ENCODE peak calls at places on chromosome 1, in six cellular contexts. V is Calu3, K is mammary epithelial cell, Y is Peyer's patch, C is glutamatergic neuron, P is WTC11. U is an unnamed sample.

GRCh38 chr1:155463865-155464264 is 98.7 kb downstream of the ASH1L start:
- DNase-seq in K (peak; percentile 58), Y (no peak), P (no peak), C (no peak), V (no peak), U (no peak)

GRCh38 chr1:58816747-58817221 is 32.9 kb upstream of the JUN start:
- DNase-seq in C (no peak), V (no peak), Y (no peak), P (no peak), K (no peak), U (no peak)

GRCh38 chr1:232385221-232385620 is 244.7 kb downstream of the SIPA1L2 start:
- DNase-seq in K (peak; percentile 62), P (no peak), Y (no peak), C (no peak), V (no peak), U (no peak)

GRCh38 chr1:156212130-156212529 is 677 bp upstream of the PMF1 start:
- DNase-seq in K (no peak), C (no peak), V (no peak), Y (no peak), P (no peak), U (no peak)

GRCh38 chr1:211842518-211842917 is 12.0 kb upstream of the LPGAT1 start:
- DNase-seq in Y (no peak), C (no peak), K (no peak), P (no peak), V (no peak), U (no peak)

GRCh38 chr1:22428672-22429071 is 23.0 kb upstream of the ZBTB40 start:
- DNase-seq in V (peak; percentile 40), C (no peak), K (peak; percentile 46), P (no peak), Y (no peak), U (no peak)

GRCh38 chr1:30698401-30698981 is 24.9 kb downstream of the MATN1 start:
- DNase-seq in K (no peak), P (no peak), V (no peak), Y (peak; percentile 26), C (peak; percentile 39), U (no peak)

GRCh38 chr1:11196945-11197344 is 7.8 kb downstream of the ANGPTL7 start:
- DNase-seq in P (no peak), C (no peak), K (no peak), V (no peak), Y (no peak), U (no peak)

GRCh38 chr1:36991551-36991950 is 42.8 kb downstream of the GRIK3 start:
- DNase-seq in C (no peak), Y (no peak), V (no peak), K (no peak), P (no peak), U (no peak)

GRCh38 chr1:236930503-236930902 is 73.7 kb downstream of the MT1HL1 start:
- DNase-seq in P (no peak), V (no peak), Y (no peak), C (no peak), K (no peak), U (no peak)

GRCh38 chr1:170661646-170662411 is 2.1 kb upstream of the PRRX1 start:
- DNase-seq in C (no peak), K (no peak), Y (peak; percentile 43), P (peak; percentile 53), V (no peak), U (no peak)
- TF ChIP-seq CTCF in C (no peak), K (no peak), Y (no peak), P (no peak), V (no peak), U (no peak)

DNA sequence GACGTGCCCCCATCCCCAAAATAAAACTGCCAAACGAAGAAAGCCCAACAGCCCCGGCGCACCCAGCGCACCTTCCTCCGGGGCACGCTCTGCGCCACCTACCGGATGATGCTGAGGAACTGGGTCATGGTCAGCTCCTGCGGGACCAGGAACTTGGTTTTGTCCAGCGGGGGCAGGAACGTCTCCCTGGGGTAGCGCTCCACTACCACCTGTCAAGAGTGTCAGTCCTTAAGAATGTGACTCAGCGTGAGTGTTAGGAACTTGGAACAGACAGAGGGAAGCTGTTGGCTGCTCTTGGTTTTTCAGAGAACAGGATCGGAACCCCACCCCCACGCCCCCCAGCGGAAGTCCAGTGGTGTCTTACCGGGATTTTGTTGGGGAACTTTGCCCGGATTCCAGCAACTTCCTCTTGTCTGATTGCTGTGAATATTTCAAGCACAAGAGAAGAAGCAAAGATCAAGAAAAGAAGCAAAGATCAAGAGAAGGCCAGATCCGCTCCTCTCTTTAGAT is 431 bp downstream of the MAP1LC3C start:
- DNase-seq in P (peak; percentile 80), Y (peak; percentile 78), V (peak; percentile 72), K (peak; percentile 78), C (peak; percentile 69), U (no peak)
- TF ChIP-seq CTCF in P (peak; percentile 64), Y (peak; percentile 59), V (peak; percentile 62), K (peak; percentile 48), C (peak; percentile 80), U (peak; percentile 69)

DNA sequence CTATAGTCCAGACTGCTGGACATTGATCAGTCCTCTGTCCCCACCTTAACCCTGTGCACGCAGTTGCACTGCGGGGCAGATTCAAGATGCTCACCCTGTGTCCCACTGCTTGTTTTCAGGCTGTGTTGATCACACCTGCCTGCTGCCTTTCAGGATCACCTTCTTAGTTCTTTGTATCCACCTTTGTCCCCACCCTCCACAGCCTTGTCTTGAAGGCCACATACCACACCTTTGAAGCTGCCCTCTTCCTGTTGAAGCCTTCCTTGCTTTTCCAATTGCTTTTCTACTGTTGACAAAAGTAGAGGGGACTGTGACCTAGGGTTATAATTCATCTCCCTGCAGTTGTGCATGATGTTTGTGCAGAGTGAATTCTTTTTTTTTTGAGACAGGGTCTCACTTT is 32.7 kb downstream of the UCK2 start:
- DNase-seq in Y (no peak), V (no peak), C (no peak), K (no peak), P (no peak), U (no peak)
- TF ChIP-seq CTCF in Y (no peak), V (no peak), C (no peak), K (no peak), P (no peak), U (no peak)

DNA sequence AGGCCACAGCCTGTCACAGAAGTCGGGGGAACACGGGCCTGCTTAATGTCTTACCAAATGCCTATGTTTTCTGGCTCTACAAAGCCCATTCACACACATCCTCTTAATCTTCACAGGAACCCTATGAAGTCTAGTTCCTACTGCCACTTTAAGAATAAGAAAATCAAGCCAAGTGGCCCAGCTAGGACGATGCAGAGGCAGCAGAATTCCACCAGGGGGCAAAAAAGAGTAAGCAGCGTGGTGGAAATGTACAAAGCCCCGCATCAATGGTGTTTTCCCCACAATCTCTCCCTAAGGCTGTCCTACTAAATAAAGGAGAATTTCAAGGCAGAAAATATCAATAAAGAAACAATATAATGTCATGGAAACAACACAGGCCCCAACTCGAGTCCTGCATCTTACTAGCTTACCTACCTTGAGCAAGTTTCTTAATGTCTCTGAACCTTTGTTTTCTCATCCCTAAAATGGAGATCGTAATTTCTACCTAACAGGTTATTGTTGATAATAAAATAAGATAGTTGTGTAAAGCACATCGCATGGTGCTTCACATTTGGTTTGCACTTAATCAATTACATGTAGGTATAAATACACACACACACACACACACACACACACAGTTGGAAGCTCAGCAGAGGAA is 21.4 kb downstream of the SEC16B start:
- DNase-seq in V (peak; percentile 74), P (peak; percentile 58), K (peak; percentile 58), C (peak; percentile 71), Y (no peak), U (no peak)
- TF ChIP-seq CTCF in V (peak; percentile 93), P (peak; percentile 77), K (peak; percentile 94), C (peak; percentile 92), Y (peak; percentile 77), U (peak; percentile 88)